ENCODE peak calls at places on chromosomes 16 and 17, in five cellular contexts. X is M059J, Y is natural killer cell, G is NCI-H774, T is dermis microvascular lymphatic vessel endothelial cell. H is an unnamed sample.

GRCh38 chr17:39152134-39152884 is 872 bp upstream of the PLXDC1 start:
- DNase-seq in X (no peak), Y (no peak), G (peak), T (no peak), H (peak)

GRCh38 chr17:787641-788221 is 5.6 kb downstream of the MRM3 start:
- DNase-seq in X (no peak), Y (no peak), G (no peak), T (no peak), H (no peak)

GRCh38 chr17:50630524-50631194 is 4.0 kb upstream of the ABCC3 start:
- DNase-seq in X (peak), Y (peak), G (peak), T (peak), H (peak)

GRCh38 chr16:20243731-20244281 is 83.5 kb downstream of the GP2 start:
- DNase-seq in X (no peak), Y (no peak), G (no peak), T (no peak), H (no peak)

GRCh38 chr16:80971814-80972213 is 34.9 kb downstream of the CMC2 start:
- DNase-seq in X (no peak), Y (no peak), G (no peak), T (no peak), H (no peak)

GRCh38 chr17:7555320-7555948 is 3.1 kb upstream of the TNFSF13 start:
- DNase-seq in X (no peak), Y (no peak), G (no peak), T (no peak), H (no peak)

GRCh38 chr16:50917941-50918340 is 176.1 kb downstream of the CYLD start:
- DNase-seq in X (no peak), Y (no peak), G (no peak), T (no peak), H (no peak)

GRCh38 chr17:28912938-28913333 is 10.1 kb upstream of the DHRS13 start:
- DNase-seq in X (no peak), Y (no peak), G (no peak), T (no peak), H (no peak)

GRCh38 chr17:185445-186138 is 4.1 kb upstream of the DOC2B start:
- DNase-seq in X (no peak), Y (no peak), G (no peak), T (no peak), H (no peak)

GRCh38 chr17:4043862-4044261 is 79.6 kb upstream of the ATP2A3 start:
- DNase-seq in X (no peak), Y (peak), G (no peak), T (no peak), H (no peak)

GRCh38 chr16:46883353-46883689 is 841 bp upstream of the GPT2 start:
- DNase-seq in X (no peak), Y (no peak), G (peak), T (no peak), H (peak)

GRCh38 chr16:73213761-73214480 is 166.0 kb upstream of the ZFHX3 start:
- DNase-seq in X (no peak), Y (no peak), G (no peak), T (no peak), H (no peak)

GRCh38 chr17:27457731-27458523 is 1.7 kb downstream of the KSR1 start:
- DNase-seq in X (peak), Y (no peak), G (no peak), T (peak), H (peak)

GRCh38 chr16:57533618-57534336 is 2.6 kb downstream of the CCDC102A start:
- DNase-seq in X (no peak), Y (peak), G (no peak), T (peak), H (no peak)

GRCh38 chr17:9360610-9361571 is 214.7 kb downstream of the STX8 start:
- DNase-seq in X (no peak), Y (no peak), G (no peak), T (no peak), H (no peak)

GRCh38 chr16:86676216-86676800 is 98.0 kb downstream of the FOXL1 start:
- DNase-seq in X (peak), Y (no peak), G (no peak), T (peak), H (no peak)

GRCh38 chr17:72588561-72588960 is 467.7 kb downstream of the SOX9 start:
- DNase-seq in X (no peak), Y (no peak), G (no peak), T (no peak), H (no peak)

GRCh38 chr17:58624751-58625150 is 67.1 kb downstream of the TEX14 start:
- DNase-seq in X (no peak), Y (no peak), G (no peak), T (no peak), H (no peak)

GRCh38 chr17:82859431-82860403 is 19.9 kb upstream of the ZNF750 start:
- DNase-seq in X (peak), Y (peak), G (no peak), T (peak), H (no peak)